ENCODE peak calls at places on chromosomes 1 and 21, in seven cellular contexts. One of them, this sample, is unnamed.

GRCh38 chr1:66084442-66084841 is 291.7 kb downstream of the PDE4B start:
- DNase-seq in cardiac muscle cell: no peak
- DNase-seq in CD8-positive, alpha-beta memory T cell: no peak
- DNase-seq in mucosa of descending colon: no peak
- DNase-seq in mesendoderm: peak; percentile 18
- DNase-seq in MM.1S: no peak
- DNase-seq in stomach: no peak
- DNase-seq in this sample: no peak

GRCh38 chr1:197614916-197615692 is 160.2 kb downstream of the DENND1B start:
- DNase-seq in cardiac muscle cell: peak; percentile 64
- DNase-seq in CD8-positive, alpha-beta memory T cell: no peak
- DNase-seq in mucosa of descending colon: no peak
- DNase-seq in mesendoderm: peak; percentile 47
- DNase-seq in MM.1S: peak; percentile 45
- DNase-seq in stomach: peak; percentile 25
- DNase-seq in this sample: no peak

GRCh38 chr1:196609114-196609737 is 986 bp upstream of the KCNT2 start:
- DNase-seq in cardiac muscle cell: no peak
- DNase-seq in CD8-positive, alpha-beta memory T cell: no peak
- DNase-seq in mucosa of descending colon: no peak
- DNase-seq in mesendoderm: peak; percentile 93
- DNase-seq in MM.1S: no peak
- DNase-seq in stomach: no peak
- DNase-seq in this sample: no peak

GRCh38 chr1:35592991-35593769 is 20.1 kb downstream of the TFAP2E start:
- DNase-seq in cardiac muscle cell: peak; percentile 40
- DNase-seq in CD8-positive, alpha-beta memory T cell: no peak
- DNase-seq in mucosa of descending colon: no peak
- DNase-seq in mesendoderm: no peak
- DNase-seq in MM.1S: no peak
- DNase-seq in stomach: no peak
- DNase-seq in this sample: no peak

GRCh38 chr1:203152158-203153034 is 23.2 kb downstream of the MYBPH start:
- DNase-seq in cardiac muscle cell: no peak
- DNase-seq in CD8-positive, alpha-beta memory T cell: no peak
- DNase-seq in mucosa of descending colon: no peak
- DNase-seq in mesendoderm: peak; percentile 95
- DNase-seq in MM.1S: no peak
- DNase-seq in stomach: no peak
- DNase-seq in this sample: no peak

GRCh38 chr1:211522804-211523203 is 30.8 kb upstream of the RD3 start:
- DNase-seq in cardiac muscle cell: no peak
- DNase-seq in CD8-positive, alpha-beta memory T cell: no peak
- DNase-seq in mucosa of descending colon: no peak
- DNase-seq in mesendoderm: peak; percentile 46
- DNase-seq in MM.1S: no peak
- DNase-seq in stomach: no peak
- DNase-seq in this sample: no peak

GRCh38 chr1:24954631-24955030 is 24.6 kb upstream of the RUNX3 start:
- DNase-seq in cardiac muscle cell: no peak
- DNase-seq in CD8-positive, alpha-beta memory T cell: no peak
- DNase-seq in mucosa of descending colon: no peak
- DNase-seq in mesendoderm: no peak
- DNase-seq in MM.1S: no peak
- DNase-seq in stomach: no peak
- DNase-seq in this sample: no peak

GRCh38 chr1:20551945-20552727 is at the start of gene FAM43B:
- DNase-seq in cardiac muscle cell: peak; percentile 74
- DNase-seq in CD8-positive, alpha-beta memory T cell: no peak
- DNase-seq in mucosa of descending colon: peak; percentile 34
- DNase-seq in mesendoderm: peak; percentile 77
- DNase-seq in MM.1S: no peak
- DNase-seq in stomach: no peak
- DNase-seq in this sample: peak; percentile 66

GRCh38 chr1:24540906-24541710 is 14.8 kb upstream of the NCMAP start:
- DNase-seq in cardiac muscle cell: peak; percentile 65
- DNase-seq in CD8-positive, alpha-beta memory T cell: no peak
- DNase-seq in mucosa of descending colon: no peak
- DNase-seq in mesendoderm: no peak
- DNase-seq in MM.1S: peak; percentile 16
- DNase-seq in stomach: peak; percentile 60
- DNase-seq in this sample: no peak

GRCh38 chr21:35145626-35146236 is 96.6 kb upstream of the RUNX1 start:
- DNase-seq in cardiac muscle cell: no peak
- DNase-seq in CD8-positive, alpha-beta memory T cell: no peak
- DNase-seq in mucosa of descending colon: no peak
- DNase-seq in mesendoderm: no peak
- DNase-seq in MM.1S: no peak
- DNase-seq in stomach: peak; percentile 37
- DNase-seq in this sample: no peak

DNA sequence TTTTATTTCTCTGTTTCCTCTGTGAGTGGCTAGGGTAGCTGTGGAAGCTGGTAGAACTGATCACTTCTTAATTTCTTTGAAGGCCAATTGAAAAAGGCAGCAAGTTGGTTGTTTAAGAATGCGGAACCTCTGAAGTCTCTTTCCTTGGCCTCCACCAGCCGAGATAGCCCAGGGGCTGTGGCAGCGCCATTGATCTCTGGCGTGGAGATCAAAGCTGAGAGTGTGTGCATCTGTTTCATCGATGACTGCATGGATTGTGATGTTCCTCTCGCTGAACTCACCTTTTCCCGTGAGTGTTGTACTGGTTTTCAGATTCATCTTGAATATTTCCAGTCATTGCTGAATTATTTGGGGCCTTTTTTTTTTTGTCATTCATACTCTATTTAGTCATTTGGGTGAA is 97.7 kb downstream of the VPS13D start:
- DNase-seq in cardiac muscle cell: no peak
- DNase-seq in CD8-positive, alpha-beta memory T cell: no peak
- DNase-seq in mucosa of descending colon: no peak
- DNase-seq in mesendoderm: no peak
- DNase-seq in MM.1S: no peak
- DNase-seq in stomach: no peak
- DNase-seq in this sample: no peak
- H3K36me3 ChIP-seq in cardiac muscle cell: peaks cover 15% of the 10 kb centered on the region
- H3K36me3 ChIP-seq in CD8-positive, alpha-beta memory T cell: peaks cover 14% of the 10 kb centered on the region
- H3K36me3 ChIP-seq in mucosa of descending colon: no peaks in the 10 kb centered on the region
- H3K36me3 ChIP-seq in mesendoderm: no peaks in the 10 kb centered on the region
- H3K36me3 ChIP-seq in MM.1S: no peaks in the 10 kb centered on the region
- H3K36me3 ChIP-seq in stomach: peaks cover 83% of the 10 kb centered on the region
- H3K36me3 ChIP-seq in this sample: peaks cover 81% of the 10 kb centered on the region

DNA sequence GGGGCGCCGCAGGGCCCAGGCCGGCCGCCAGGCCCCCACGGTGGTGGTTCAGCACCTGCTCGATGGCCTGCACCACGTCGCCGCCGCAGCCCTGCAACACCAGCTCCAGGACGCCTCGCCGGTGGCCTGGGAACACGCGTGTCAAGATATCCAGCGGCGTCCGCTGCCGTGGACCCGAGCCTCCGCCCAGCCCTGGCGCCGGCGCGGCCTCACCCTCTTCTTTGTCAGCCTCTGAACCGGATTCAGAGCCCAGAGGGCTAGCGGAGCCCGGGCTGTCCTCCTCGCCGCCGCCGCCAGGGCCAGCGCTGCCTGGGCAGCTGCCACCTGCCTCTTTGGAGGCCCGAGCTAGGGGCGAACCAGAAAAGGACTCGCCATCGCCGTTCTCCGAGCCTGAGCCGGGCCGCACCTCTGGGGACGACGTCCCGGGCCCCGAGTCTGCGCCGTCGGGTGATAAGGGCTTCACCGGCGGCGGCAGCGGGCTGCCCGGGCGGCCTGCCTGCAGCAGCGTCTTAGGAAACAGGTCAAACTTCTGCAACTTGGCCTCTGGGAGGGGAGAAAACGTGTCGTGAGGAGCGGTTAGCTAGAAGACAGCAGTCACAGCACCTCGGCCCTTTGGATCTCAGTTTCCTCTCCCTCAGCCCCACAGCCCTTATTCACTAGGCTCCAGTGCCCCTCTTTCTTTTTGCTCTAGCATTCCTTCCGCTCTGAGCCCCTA is 3.9 kb downstream of the DMRTA2 start:
- DNase-seq in cardiac muscle cell: no peak
- DNase-seq in CD8-positive, alpha-beta memory T cell: no peak
- DNase-seq in mucosa of descending colon: peak; percentile 48
- DNase-seq in mesendoderm: peak; percentile 78
- DNase-seq in MM.1S: no peak
- DNase-seq in stomach: no peak
- DNase-seq in this sample: no peak
- H3K4me1 ChIP-seq in cardiac muscle cell: no peaks in the 10 kb centered on the region
- H3K4me1 ChIP-seq in CD8-positive, alpha-beta memory T cell: no peaks in the 10 kb centered on the region
- H3K4me1 ChIP-seq in mucosa of descending colon: peaks cover 28% of the 10 kb centered on the region
- H3K4me1 ChIP-seq in mesendoderm: peaks cover 3% of the 10 kb centered on the region
- H3K4me1 ChIP-seq in MM.1S: no peaks in the 10 kb centered on the region
- H3K4me1 ChIP-seq in stomach: peaks cover 87% of the 10 kb centered on the region
- H3K4me1 ChIP-seq in this sample: peaks cover 30% of the 10 kb centered on the region

GRCh38 chr1:41499591-41499990 is 15.1 kb upstream of the EDN2 start:
- DNase-seq in cardiac muscle cell: no peak
- DNase-seq in CD8-positive, alpha-beta memory T cell: no peak
- DNase-seq in mucosa of descending colon: no peak
- DNase-seq in mesendoderm: no peak
- DNase-seq in MM.1S: no peak
- DNase-seq in stomach: no peak
- DNase-seq in this sample: no peak

GRCh38 chr1:41500378-41500777 is 15.9 kb upstream of the EDN2 start:
- DNase-seq in cardiac muscle cell: no peak
- DNase-seq in CD8-positive, alpha-beta memory T cell: no peak
- DNase-seq in mucosa of descending colon: peak; percentile 88
- DNase-seq in mesendoderm: no peak
- DNase-seq in MM.1S: no peak
- DNase-seq in stomach: peak; percentile 94
- DNase-seq in this sample: peak; percentile 94

GRCh38 chr1:41501581-41501980 is 17.1 kb upstream of the EDN2 start:
- DNase-seq in cardiac muscle cell: no peak
- DNase-seq in CD8-positive, alpha-beta memory T cell: no peak
- DNase-seq in mucosa of descending colon: peak; percentile 94
- DNase-seq in mesendoderm: no peak
- DNase-seq in MM.1S: no peak
- DNase-seq in stomach: peak; percentile 93
- DNase-seq in this sample: no peak

GRCh38 chr1:41502912-41503311 is 18.4 kb upstream of the EDN2 start:
- DNase-seq in cardiac muscle cell: no peak
- DNase-seq in CD8-positive, alpha-beta memory T cell: no peak
- DNase-seq in mucosa of descending colon: no peak
- DNase-seq in mesendoderm: no peak
- DNase-seq in MM.1S: no peak
- DNase-seq in stomach: no peak
- DNase-seq in this sample: no peak

DNA sequence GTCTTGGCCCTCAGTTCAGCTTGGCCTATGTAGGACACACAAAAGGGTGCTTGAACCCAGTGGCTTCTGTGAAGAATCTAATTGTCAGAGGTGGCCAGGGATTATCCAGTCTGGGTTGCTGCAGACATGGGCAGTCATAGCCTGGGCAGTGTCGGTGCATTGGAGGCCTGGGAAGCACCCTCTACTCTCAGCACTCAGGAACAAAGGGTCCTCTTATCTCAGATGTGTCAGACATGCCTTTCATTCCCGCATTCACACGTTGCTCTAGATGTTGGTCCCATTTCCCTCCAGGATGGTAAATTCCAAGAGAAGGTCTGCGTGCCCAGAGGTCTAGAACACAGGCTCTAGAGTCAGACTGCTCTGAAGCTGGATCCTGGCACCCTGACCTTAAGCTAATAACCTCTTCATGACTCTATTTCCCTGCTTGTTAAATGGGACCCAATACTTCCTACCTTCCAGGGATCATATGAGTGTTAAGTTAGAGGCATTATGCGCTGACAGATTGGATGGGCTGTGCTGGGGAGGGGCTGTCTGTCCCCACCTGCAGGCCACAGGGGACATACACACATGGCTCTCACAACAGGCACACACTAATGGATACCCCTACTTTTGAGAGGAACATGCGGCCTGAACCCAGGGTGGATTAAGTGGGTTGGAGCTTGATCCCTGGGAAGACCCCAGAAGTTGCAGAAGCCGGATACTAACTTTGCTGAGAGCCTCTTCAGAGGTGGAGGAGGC is 16.5 kb upstream of the EDN2 start:
- DNase-seq in cardiac muscle cell: no peak
- DNase-seq in CD8-positive, alpha-beta memory T cell: no peak
- DNase-seq in mucosa of descending colon: no peak
- DNase-seq in mesendoderm: peak; percentile 98
- DNase-seq in MM.1S: no peak
- DNase-seq in stomach: no peak
- DNase-seq in this sample: no peak
- H3K36me3 ChIP-seq in cardiac muscle cell: no peaks in the 10 kb centered on the region
- H3K36me3 ChIP-seq in CD8-positive, alpha-beta memory T cell: no peaks in the 10 kb centered on the region
- H3K36me3 ChIP-seq in mucosa of descending colon: no peaks in the 10 kb centered on the region
- H3K36me3 ChIP-seq in mesendoderm: no peaks in the 10 kb centered on the region
- H3K36me3 ChIP-seq in MM.1S: no peaks in the 10 kb centered on the region
- H3K36me3 ChIP-seq in stomach: no peaks in the 10 kb centered on the region
- H3K36me3 ChIP-seq in this sample: no peaks in the 10 kb centered on the region

DNA sequence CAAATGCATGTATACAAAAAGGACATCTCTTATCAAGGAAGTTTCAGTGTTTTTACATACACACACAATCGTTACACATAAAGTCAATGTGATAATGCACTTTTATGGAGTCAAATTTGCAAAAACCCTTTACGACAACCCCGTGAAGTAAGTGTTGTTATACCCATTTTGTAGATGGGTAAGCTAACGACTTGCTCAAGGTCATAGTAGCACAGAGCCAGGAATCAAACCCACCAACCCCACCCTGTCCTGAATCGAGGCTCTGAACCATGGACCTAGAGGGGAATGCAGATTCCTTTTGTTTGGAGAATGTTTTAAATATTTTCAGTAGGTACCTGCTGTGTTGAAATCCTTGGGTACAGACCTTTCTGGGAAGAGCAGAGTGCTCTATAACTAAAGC is 77.4 kb upstream of the ARTN start:
- DNase-seq in cardiac muscle cell: no peak
- DNase-seq in CD8-positive, alpha-beta memory T cell: no peak
- DNase-seq in mucosa of descending colon: no peak
- DNase-seq in mesendoderm: no peak
- DNase-seq in MM.1S: no peak
- DNase-seq in stomach: no peak
- DNase-seq in this sample: no peak
- H3K4me1 ChIP-seq in cardiac muscle cell: peaks cover 4% of the 10 kb centered on the region
- H3K4me1 ChIP-seq in CD8-positive, alpha-beta memory T cell: no peaks in the 10 kb centered on the region
- H3K4me1 ChIP-seq in mucosa of descending colon: peaks cover 7% of the 10 kb centered on the region
- H3K4me1 ChIP-seq in mesendoderm: peaks cover 3% of the 10 kb centered on the region
- H3K4me1 ChIP-seq in MM.1S: peaks cover 26% of the 10 kb centered on the region
- H3K4me1 ChIP-seq in stomach: peaks cover 29% of the 10 kb centered on the region
- H3K4me1 ChIP-seq in this sample: peaks cover 15% of the 10 kb centered on the region

GRCh38 chr21:28885853-28886177 is 106.9 kb downstream of the LTN1 start:
- DNase-seq in cardiac muscle cell: no peak
- DNase-seq in CD8-positive, alpha-beta memory T cell: no peak
- DNase-seq in mucosa of descending colon: no peak
- DNase-seq in mesendoderm: no peak
- DNase-seq in MM.1S: no peak
- DNase-seq in stomach: no peak
- DNase-seq in this sample: no peak
- H3K36me3 ChIP-seq in cardiac muscle cell: peaks cover 8% of the 10 kb centered on the region
- H3K36me3 ChIP-seq in CD8-positive, alpha-beta memory T cell: peaks cover 16% of the 10 kb centered on the region
- H3K36me3 ChIP-seq in mucosa of descending colon: no peaks in the 10 kb centered on the region
- H3K36me3 ChIP-seq in mesendoderm: no peaks in the 10 kb centered on the region
- H3K36me3 ChIP-seq in MM.1S: no peaks in the 10 kb centered on the region
- H3K36me3 ChIP-seq in stomach: peaks cover 19% of the 10 kb centered on the region
- H3K36me3 ChIP-seq in this sample: peaks cover 11% of the 10 kb centered on the region

GRCh38 chr1:173411835-173412742 is 65.0 kb upstream of the PRDX6 start:
- DNase-seq in cardiac muscle cell: peak; percentile 81
- DNase-seq in CD8-positive, alpha-beta memory T cell: no peak
- DNase-seq in mucosa of descending colon: no peak
- DNase-seq in mesendoderm: no peak
- DNase-seq in MM.1S: no peak
- DNase-seq in stomach: no peak
- DNase-seq in this sample: no peak
- H3K4me1 ChIP-seq in cardiac muscle cell: no peaks in the 10 kb centered on the region
- H3K4me1 ChIP-seq in CD8-positive, alpha-beta memory T cell: peaks cover 16% of the 10 kb centered on the region
- H3K4me1 ChIP-seq in mucosa of descending colon: peaks cover 2% of the 10 kb centered on the region
- H3K4me1 ChIP-seq in mesendoderm: no peaks in the 10 kb centered on the region
- H3K4me1 ChIP-seq in MM.1S: peaks cover 7% of the 10 kb centered on the region
- H3K4me1 ChIP-seq in stomach: no peaks in the 10 kb centered on the region
- H3K4me1 ChIP-seq in this sample: peaks cover 7% of the 10 kb centered on the region

This sample was measured in upper lobe of right lung.